ENCODE peak calls at places on chromosomes 2 and 18, in nine cellular contexts. V is NT2/D1; A is AG04449; F is AG08395; J is left lobe of liver; M is fibroblast of the aortic adventitia; I is substantia nigra; O is stimulated activated CD8-positive, alpha-beta memory T cell treated with anti-CD3 and anti-CD28 coated beads, Interleukin-4, amount 100 ng/mL, for 1 hour; Z is NCI-H345. S is an unnamed sample.

GRCh38 chr2:12284487-12284886 is 432.2 kb upstream of the TRIB2 start:
- DNase-seq in J (no peak), I (no peak), V (no peak), A (no peak), Z (no peak), F (no peak), M (peak; percentile 89), O (no peak), S (no peak)

GRCh38 chr18:8801263-8801901 is 96.0 kb downstream of the MTCL1 start:
- DNase-seq in Z (no peak), V (no peak), F (peak; percentile 50), I (no peak), J (no peak), A (peak; percentile 91), M (peak; percentile 91), O (no peak), S (no peak)

GRCh38 chr2:6864938-6865345 is 765 bp downstream of the CMPK2 start:
- DNase-seq in A (no peak), V (no peak), M (no peak), F (no peak), O (peak; percentile 13), Z (peak; percentile 63), J (peak; percentile 61), I (no peak), S (no peak)

GRCh38 chr2:238079874-238080327 is 19.1 kb downstream of the SCLY start:
- DNase-seq in A (no peak), O (no peak), M (no peak), J (peak; percentile 29), V (no peak), I (no peak), F (no peak), Z (no peak), S (no peak)

GRCh38 chr2:98903767-98904485 is 32.1 kb downstream of the CRACDL start:
- DNase-seq in I (no peak), M (no peak), J (peak; percentile 12), F (no peak), V (no peak), A (no peak), Z (peak; percentile 68), O (no peak), S (peak; percentile 49)

GRCh38 chr2:163665817-163666216 is 70.0 kb downstream of the FIGN start:
- DNase-seq in O (no peak), F (no peak), A (no peak), I (no peak), Z (no peak), V (no peak), J (no peak), M (no peak), S (peak; percentile 30)

GRCh38 chr18:58723810-58724602 is 52.7 kb downstream of the MALT1 start:
- DNase-seq in A (no peak), F (peak; percentile 38), V (no peak), J (no peak), Z (no peak), I (no peak), M (peak; percentile 25), O (no peak), S (peak; percentile 20)

GRCh38 chr2:30708491-30709290 is 98.6 kb downstream of the CAPN13 start:
- DNase-seq in M (peak; percentile 86), J (no peak), O (no peak), A (no peak), F (peak; percentile 62), I (no peak), Z (no peak), V (no peak), S (peak; percentile 27)

GRCh38 chr2:46979611-46980010 is 64.0 kb upstream of the MCFD2 start:
- DNase-seq in V (no peak), J (no peak), Z (no peak), I (no peak), M (no peak), F (no peak), O (no peak), A (no peak), S (no peak)

GRCh38 chr2:176612736-176613135 is 343.5 kb downstream of the MTX2 start:
- DNase-seq in A (no peak), O (no peak), V (no peak), J (no peak), F (peak; percentile 39), Z (no peak), M (no peak), I (no peak), S (no peak)

GRCh38 chr2:177545143-177545542 is 152.6 kb downstream of the AGPS start:
- DNase-seq in V (no peak), J (no peak), F (no peak), I (no peak), Z (no peak), M (no peak), O (no peak), A (no peak), S (no peak)

GRCh38 chr2:72750977-72751639 is 74.7 kb downstream of the EXOC6B start:
- DNase-seq in O (no peak), F (no peak), V (peak; percentile 68), A (no peak), Z (no peak), M (no peak), J (no peak), I (no peak), S (no peak)

GRCh38 chr2:231413456-231413855 is 17.9 kb downstream of the B3GNT7 start:
- DNase-seq in V (no peak), I (no peak), Z (no peak), O (no peak), F (no peak), M (no peak), J (no peak), A (no peak), S (no peak)

GRCh38 chr2:187971893-187972292 is 319.8 kb upstream of the GULP1 start:
- DNase-seq in O (no peak), J (no peak), M (no peak), A (no peak), V (no peak), F (no peak), Z (no peak), I (no peak), S (peak; percentile 3)

S was measured in NCI-H69.